ENCODE peak calls at places on chromosomes 3 and 15, in five cellular contexts. B is WERI-Rb-1, R is heart left ventricle, N is adrenal gland, P is lung. O is an unnamed sample. For H3K9me3, the result is how much of the 10 kb centered on the place peaks cover.

GRCh38 chr3:47324278-47324865 is 41.6 kb downstream of the KLHL18 start:
- DNase-seq in R (peak), P (peak), B (peak), N (peak), O (peak)

GRCh38 chr3:19735111-19735510 is 198.9 kb downstream of the EFHB start:
- DNase-seq in R (no peak), P (no peak), N (no peak), B (no peak), O (no peak)

GRCh38 chr15:83210619-83211018 is 3.0 kb upstream of the HDGFL3 start:
- DNase-seq in R (no peak), B (peak), P (no peak), N (no peak), O (peak)

GRCh38 chr15:60972866-60973265 is 256.2 kb downstream of the RORA start:
- DNase-seq in R (no peak), P (no peak), N (no peak), B (no peak), O (no peak)

GRCh38 chr15:74307827-74308642 is 59.4 kb downstream of the CYP11A1 start:
- DNase-seq in R (peak), B (peak), N (peak), P (peak), O (peak)

GRCh38 chr3:12706504-12707253 is 42.8 kb upstream of the RAF1 start:
- DNase-seq in P (peak), B (peak), N (peak), R (peak), O (peak)

GRCh38 chr3:52044869-52045616 is 11.3 kb downstream of the DUSP7 start:
- DNase-seq in P (no peak), N (no peak), R (no peak), B (peak), O (no peak)

GRCh38 chr3:100103558-100104441 is 10.5 kb downstream of the FILIP1L start:
- DNase-seq in R (no peak), B (no peak), N (no peak), P (no peak), O (no peak)

GRCh38 chr15:67504061-67504460 is 16.9 kb upstream of the C15orf61 start:
- DNase-seq in P (no peak), R (no peak), B (no peak), N (no peak), O (no peak)

GRCh38 chr3:110773413-110773954 is 298.1 kb upstream of the NECTIN3 start:
- DNase-seq in B (no peak), N (no peak), P (no peak), R (no peak), O (no peak)

GRCh38 chr3:73740041-73740440 is 115.3 kb upstream of the PDZRN3 start:
- DNase-seq in R (no peak), B (no peak), P (no peak), N (no peak), O (no peak)

GRCh38 chr3:114442251-114442650 is 148.4 kb downstream of the TIGIT start:
- DNase-seq in B (no peak), P (no peak), R (no peak), N (peak), O (no peak)

GRCh38 chr15:65180167-65180566 is 5.0 kb downstream of the CLPX start:
- DNase-seq in N (no peak), B (no peak), P (no peak), R (no peak), O (no peak)

GRCh38 chr15:23860290-23860751 is 173.2 kb upstream of the NDN start:
- DNase-seq in B (no peak), P (no peak), N (no peak), R (no peak), O (no peak)

GRCh38 chr3:177802151-177802900 is 605.0 kb upstream of the TBL1XR1 start:
- DNase-seq in P (no peak), B (no peak), R (no peak), N (peak), O (no peak)

GRCh38 chr15:101267320-101268104 is 9.8 kb downstream of the SELENOS start:
- DNase-seq in B (no peak), P (no peak), R (peak), N (no peak), O (no peak)

GRCh38 chr3:42317137-42317536 is 51.2 kb upstream of the CCK start:
- DNase-seq in P (no peak), N (no peak), R (no peak), B (no peak), O (no peak)

GRCh38 chr15:40918799-40919392 is 10.2 kb upstream of the DLL4 start:
- DNase-seq in N (no peak), R (no peak), P (no peak), B (no peak), O (peak)

GRCh38 chr15:55799287-55800212 is 56.6 kb upstream of the PRTG start:
- DNase-seq in P (peak), B (peak), R (no peak), N (peak), O (peak)

GRCh38 chr3:138834359-138835176 is at the start of gene PIK3CB:
- DNase-seq in B (peak), R (peak), N (peak), P (peak), O (peak)

GRCh38 chr3:148735597-148735996 is 37.9 kb downstream of the AGTR1 start:
- DNase-seq in R (no peak), P (no peak), B (no peak), N (no peak), O (no peak)

GRCh38 chr3:140234256-140234655 is 299.3 kb downstream of the CLSTN2 start:
- DNase-seq in P (no peak), B (no peak), N (no peak), R (no peak), O (no peak)

GRCh38 chr3:170802164-170803151 is 67.5 kb downstream of the RPL22L1 start:
- DNase-seq in N (no peak), B (no peak), P (no peak), R (no peak), O (no peak)

GRCh38 chr15:47872869-47873301 is 155.6 kb downstream of the SEMA6D start:
- DNase-seq in B (no peak), P (no peak), N (no peak), R (peak), O (peak)

GRCh38 chr3:146125946-146126345 is 35.0 kb downstream of the PLOD2 start:
- DNase-seq in P (no peak), B (no peak), R (no peak), N (no peak), O (no peak)

GRCh38 chr15:68420186-68420684 is 11.7 kb downstream of the ITGA11 start:
- DNase-seq in P (no peak), N (no peak), B (no peak), R (no peak), O (no peak)

GRCh38 chr3:87468938-87469337 is 192.6 kb upstream of the POU1F1 start:
- DNase-seq in B (no peak), P (no peak), R (no peak), N (no peak), O (no peak)

GRCh38 chr15:74799255-74799842 is 13.3 kb upstream of the LMAN1L start:
- DNase-seq in R (no peak), N (no peak), P (no peak), B (no peak), O (no peak)

GRCh38 chr3:16033889-16034687 is 140.4 kb upstream of the GALNT15 start:
- DNase-seq in P (no peak), R (no peak), B (no peak), N (no peak), O (no peak)

GRCh38 chr3:134846943-134847342 is 51.9 kb downstream of the EPHB1 start:
- DNase-seq in B (no peak), N (peak), P (no peak), R (no peak), O (no peak)

GRCh38 chr3:111096487-111097209 is 25.0 kb downstream of the NECTIN3 start:
- DNase-seq in P (no peak), R (no peak), B (no peak), N (no peak), O (no peak)

GRCh38 chr15:45572627-45573026 is 14.6 kb upstream of the BLOC1S6 start:
- DNase-seq in P (no peak), N (no peak), R (no peak), B (no peak), O (no peak)

GRCh38 chr3:100518983-100519382 is 26.6 kb downstream of the TMEM45A start:
- DNase-seq in R (no peak), P (no peak), B (no peak), N (no peak), O (no peak)

GRCh38 chr15:93073465-93073952 is 15.5 kb downstream of the RGMA start:
- DNase-seq in P (no peak), B (no peak), R (no peak), N (no peak), O (no peak)

GRCh38 chr3:72262707-72263106 is 477.8 kb upstream of the PROK2 start:
- DNase-seq in N (no peak), R (no peak), B (no peak), P (no peak), O (no peak)

GRCh38 chr3:72263223-72264015 is 478.5 kb upstream of the PROK2 start:
- DNase-seq in B (no peak), P (no peak), N (no peak), R (no peak), O (no peak)

GRCh38 chr3:72261566-72262564 is 476.9 kb upstream of the PROK2 start:
- DNase-seq in R (no peak), B (no peak), P (no peak), N (no peak), O (no peak)

GRCh38 chr3:72265661-72266370 is 480.9 kb upstream of the PROK2 start:
- DNase-seq in P (no peak), N (no peak), B (no peak), R (no peak), O (no peak)

DNA sequence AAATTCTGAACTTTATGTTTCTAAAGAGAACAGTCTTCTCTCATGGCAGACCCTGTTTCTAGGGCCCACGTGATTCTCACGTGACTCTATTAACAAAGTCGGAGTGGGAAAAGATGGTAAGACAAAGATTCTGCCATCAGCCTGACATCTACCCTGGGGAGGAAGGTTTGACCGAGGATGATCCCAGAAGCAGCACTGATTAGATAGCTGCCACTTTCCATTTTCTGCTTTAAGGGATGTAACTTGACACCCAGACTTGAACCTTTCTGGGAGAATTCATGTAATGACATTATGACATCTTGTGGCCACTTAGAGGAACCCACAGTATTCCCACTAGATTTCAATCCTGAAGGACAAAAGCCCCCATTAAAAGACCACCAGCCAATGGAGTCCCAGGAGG is 480.3 kb upstream of the PROK2 start:
- DNase-seq in N (no peak), R (no peak), B (no peak), P (no peak), O (no peak)
- TF ChIP-seq CTCF in N (peak), R (peak), B (peak), P (no peak), O (peak)

GRCh38 chr3:185929192-185930151 is 8.3 kb downstream of the TRA2B start:
- DNase-seq in P (no peak), B (no peak), N (no peak), R (no peak), O (no peak)

GRCh38 chr3:185926445-185926844 is 11.4 kb downstream of the TRA2B start:
- DNase-seq in N (no peak), P (no peak), B (no peak), R (no peak), O (no peak)

GRCh38 chr3:185930393-185931107 is 7.3 kb downstream of the TRA2B start:
- DNase-seq in R (no peak), B (no peak), N (no peak), P (no peak), O (no peak)

GRCh38 chr3:185927501-185928200 is 10.2 kb downstream of the TRA2B start:
- DNase-seq in B (no peak), P (no peak), R (no peak), N (no peak), O (no peak)

DNA sequence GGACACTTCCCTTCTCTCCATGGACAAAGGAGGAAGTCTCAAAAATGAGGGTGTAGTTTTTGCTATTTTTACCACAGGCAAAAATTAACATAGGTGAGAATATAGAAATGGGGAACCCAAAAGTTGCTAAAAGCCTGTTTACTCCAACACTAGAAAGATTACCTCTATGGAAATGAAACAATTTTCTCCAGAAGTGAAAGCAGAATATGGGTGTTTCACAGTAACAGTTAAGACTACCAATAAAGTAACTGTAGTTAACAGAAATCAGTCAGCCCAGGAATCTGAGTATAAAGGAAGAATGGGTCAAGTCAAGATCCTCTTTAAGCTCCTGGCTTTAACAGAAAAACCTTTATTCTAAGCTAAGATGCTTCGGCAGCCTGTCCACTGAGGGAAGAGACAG is 9.3 kb downstream of the TRA2B start:
- DNase-seq in P (no peak), R (no peak), B (no peak), N (no peak), O (no peak)
- H3K4me3 ChIP-seq in P (no peak), R (no peak), B (no peak), N (no peak), O (no peak)

GRCh38 chr15:20295238-20295811 is 246.3 kb downstream of the GOLGA6L6 start:
- DNase-seq in N (no peak), P (peak), B (no peak), R (no peak), O (no peak)
- H3K9me3 ChIP-seq in N (under half), P (under half), B (under half), R (under half), O (under half)

GRCh38 chr3:50256978-50257890 is 11.7 kb upstream of the SEMA3B start:
- DNase-seq in B (peak), P (no peak), N (no peak), R (peak), O (peak)
- TF ChIP-seq CTCF in B (peak), P (no peak), N (peak), R (peak), O (peak)

DNA sequence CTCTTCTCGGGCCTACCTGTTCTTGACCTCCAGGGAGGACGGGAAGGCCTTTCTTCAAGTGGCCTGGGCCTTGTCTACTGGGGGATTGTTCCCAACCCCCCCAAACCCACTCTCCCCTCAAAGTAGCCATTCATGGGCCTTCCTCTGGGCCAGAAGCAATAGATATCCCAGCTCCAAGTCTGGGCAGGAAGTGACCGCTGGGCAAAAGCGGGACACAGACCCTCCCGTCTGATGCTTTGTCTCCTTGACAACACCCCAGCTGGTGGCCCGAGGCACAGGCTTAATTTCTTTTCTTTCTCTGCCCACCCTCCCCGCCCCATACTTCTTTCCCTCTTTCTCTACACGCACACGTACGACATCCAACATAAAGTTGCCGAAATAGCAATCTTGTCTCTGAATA is 41.4 kb upstream of the FEZF2 start:
- DNase-seq in B (no peak), P (no peak), R (no peak), N (no peak), O (no peak)
- H3K4me3 ChIP-seq in B (no peak), P (no peak), R (no peak), N (no peak), O (no peak)

GRCh38 chr3:119427669-119428068 is 35.7 kb downstream of the TMEM39A start:
- DNase-seq in P (no peak), B (no peak), R (no peak), N (no peak), O (no peak)
- H3K9me3 ChIP-seq in P (under half), B (under half), R (under half), N (under half), O (under half)

DNA sequence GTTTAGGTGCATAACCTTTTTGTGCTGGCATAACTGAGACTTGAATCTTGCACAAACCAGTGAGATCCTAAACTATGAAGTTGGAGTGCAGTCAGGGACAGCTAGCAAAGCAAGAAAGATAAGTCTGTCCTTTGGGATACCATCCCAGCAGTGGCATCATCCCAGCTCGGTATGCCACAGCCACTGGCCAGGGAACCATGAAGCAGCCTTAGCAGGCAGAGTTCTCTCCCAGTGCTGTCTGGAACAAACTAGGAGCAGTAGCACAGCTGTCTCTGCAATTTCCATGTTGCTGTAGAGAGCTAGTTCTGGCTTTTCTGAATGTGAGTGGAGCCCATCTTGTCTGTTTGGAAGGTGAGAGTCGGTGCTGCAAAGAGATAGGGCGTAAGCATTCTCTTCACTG is 130.3 kb downstream of the DTWD1 start:
- DNase-seq in B (no peak), R (no peak), P (no peak), N (no peak), O (no peak)
- TF ChIP-seq CTCF in B (no peak), R (no peak), P (no peak), N (no peak), O (no peak)

DNA sequence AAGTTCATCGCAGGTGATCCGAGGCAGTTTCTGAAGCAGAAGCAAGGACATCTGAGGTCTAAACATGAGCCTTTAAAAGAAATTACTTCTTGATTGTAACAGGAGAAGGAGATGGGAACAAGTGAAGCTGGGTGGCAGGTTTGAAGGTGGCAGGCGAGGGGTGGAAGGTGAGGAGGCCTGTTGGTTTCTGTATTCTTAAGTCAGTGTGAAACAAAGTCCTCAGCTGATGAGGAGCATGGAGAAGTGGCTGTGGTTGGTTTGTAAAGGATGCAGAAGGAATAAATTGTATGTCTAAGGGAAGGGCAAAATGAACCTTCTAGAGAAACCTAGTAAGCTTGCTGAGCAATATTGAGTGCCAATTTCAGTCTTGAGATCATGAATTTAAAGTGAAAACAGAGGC is 298.8 kb downstream of the CHST2 start:
- DNase-seq in R (no peak), B (no peak), P (no peak), N (no peak), O (no peak)
- H3K4me3 ChIP-seq in R (no peak), B (no peak), P (no peak), N (no peak), O (no peak)

GRCh38 chr3:136899622-136900158 is 37.7 kb downstream of the NCK1 start:
- DNase-seq in R (no peak), B (no peak), P (no peak), N (no peak), O (no peak)
- H3K9me3 ChIP-seq in R (under half), B (under half), P (under half), N (under half), O (under half)

O was measured in BE2C.